ENCODE peak calls at places on chromosomes 16 and 17, in seven cellular contexts. X is NCI-H1105 treated with DMSO at 0.1 percent for 48 hours, U is T-helper 2 cell, P is mucosa of descending colon, S is left kidney, C is GM12878, J is CMK. F is an unnamed sample.

GRCh38 chr16:63410594-63410993 is 1374.4 kb upstream of the CDH8 start:
- DNase-seq in X (no peak), U (no peak), P (no peak), S (no peak), C (no peak), J (no peak), F (no peak)

GRCh38 chr17:30220414-30220813 is 15.1 kb downstream of the SLC6A4 start:
- DNase-seq in X (no peak), U (no peak), P (no peak), S (no peak), C (no peak), J (no peak), F (no peak)

GRCh38 chr16:84827131-84827574 is 7.4 kb downstream of the CRISPLD2 start:
- DNase-seq in X (no peak), U (no peak), P (no peak), S (peak; percentile 65), C (no peak), J (no peak), F (no peak)

GRCh38 chr17:76816590-76817135 is 51.5 kb upstream of the MGAT5B start:
- DNase-seq in X (peak; percentile 50), U (peak; percentile 76), P (peak; percentile 37), S (peak; percentile 82), C (no peak), J (peak; percentile 41), F (no peak)

GRCh38 chr16:78705694-78706093 is 606.2 kb downstream of the WWOX start:
- DNase-seq in X (no peak), U (peak; percentile 78), P (no peak), S (peak; percentile 50), C (peak; percentile 9), J (peak; percentile 2), F (no peak)

GRCh38 chr17:37726248-37726647 is 18.6 kb downstream of the HNF1B start:
- DNase-seq in X (no peak), U (no peak), P (no peak), S (no peak), C (no peak), J (no peak), F (no peak)

GRCh38 chr17:76405967-76406647 is 21.7 kb downstream of the SPHK1 start:
- DNase-seq in X (peak; percentile 87), U (no peak), P (peak; percentile 46), S (no peak), C (no peak), J (peak; percentile 95), F (no peak)

GRCh38 chr16:85202631-85203461 is 90.6 kb upstream of the CIBAR2 start:
- DNase-seq in X (no peak), U (no peak), P (peak; percentile 67), S (peak; percentile 90), C (no peak), J (no peak), F (no peak)

GRCh38 chr17:47987240-47987835 is 16.4 kb downstream of the CDK5RAP3 start:
- DNase-seq in X (no peak), U (no peak), P (no peak), S (peak; percentile 91), C (no peak), J (no peak), F (no peak)

GRCh38 chr17:18963126-18964017 is 11.4 kb downstream of the SLC5A10 start:
- DNase-seq in X (no peak), U (no peak), P (no peak), S (no peak), C (no peak), J (no peak), F (no peak)

GRCh38 chr17:76550712-76551615 is 11.1 kb downstream of the PRCD start:
- DNase-seq in X (no peak), U (no peak), P (no peak), S (peak; percentile 53), C (no peak), J (no peak), F (no peak)

GRCh38 chr17:16583781-16584180 is 14.8 kb upstream of the ZNF287 start:
- DNase-seq in X (no peak), U (no peak), P (no peak), S (no peak), C (no peak), J (no peak), F (no peak)

GRCh38 chr17:58335779-58336455 is 7.3 kb upstream of the TSPOAP1 start:
- DNase-seq in X (no peak), U (peak; percentile 98), P (peak; percentile 65), S (no peak), C (peak; percentile 76), J (no peak), F (peak; percentile 88)

GRCh38 chr16:12559714-12560113 is 244.0 kb downstream of the CPPED1 start:
- DNase-seq in X (no peak), U (no peak), P (no peak), S (no peak), C (no peak), J (no peak), F (no peak)

GRCh38 chr16:19384656-19385055 is 33.0 kb upstream of the TMC5 start:
- DNase-seq in X (peak; percentile 23), U (no peak), P (peak; percentile 76), S (no peak), C (no peak), J (no peak), F (no peak)

GRCh38 chr17:72588961-72589360 is 468.1 kb downstream of the SOX9 start:
- DNase-seq in X (peak; percentile 82), U (peak; percentile 49), P (peak; percentile 79), S (peak; percentile 37), C (no peak), J (no peak), F (no peak)

F was measured in SIG-M5.